ENCODE peak calls at places on chromosomes 1 and 21, in five cellular contexts. I is left lung, R is HFF-Myc, G is IMR-90, T is pancreas. H is an unnamed sample.
A peak's percentile ranks its signal among the peaks of the same experiment; 100 is the strongest.

GRCh38 chr1:118923319-118923718 is 64.8 kb downstream of the TBX15 start:
- DNase-seq in R (no peak), I (no peak), T (no peak), G (no peak), H (no peak)

GRCh38 chr1:23543707-23544443 is 12.8 kb upstream of the E2F2 start:
- DNase-seq in I (no peak), G (peak; percentile 35), T (no peak), R (no peak), H (no peak)

GRCh38 chr1:9549955-9550546 is 10.8 kb downstream of the SLC25A33 start:
- DNase-seq in R (no peak), G (no peak), I (no peak), T (no peak), H (no peak)

GRCh38 chr1:236090741-236091147 is 25.9 kb upstream of the NID1 start:
- DNase-seq in G (peak; percentile 49), T (no peak), I (no peak), R (no peak), H (no peak)

GRCh38 chr1:67609572-67609939 is 75.4 kb upstream of the GADD45A start:
- DNase-seq in G (no peak), I (no peak), T (no peak), R (no peak), H (no peak)

GRCh38 chr1:3409737-3410434 is 44.6 kb upstream of the ARHGEF16 start:
- DNase-seq in R (no peak), I (no peak), G (peak; percentile 23), T (peak; percentile 53), H (no peak)

GRCh38 chr1:28917757-28918118 is 3.4 kb downstream of the EPB41 start:
- DNase-seq in I (no peak), R (no peak), T (no peak), G (no peak), H (no peak)

GRCh38 chr1:165697491-165697880 is 876 bp downstream of the ALDH9A1 start:
- DNase-seq in I (no peak), T (no peak), R (no peak), G (no peak), H (no peak)

GRCh38 chr1:4513326-4514114 is 140.9 kb upstream of the AJAP1 start:
- DNase-seq in R (no peak), I (no peak), T (no peak), G (no peak), H (no peak)

GRCh38 chr1:164787834-164788231 is 228.8 kb downstream of the PBX1 start:
- DNase-seq in T (no peak), R (no peak), G (no peak), I (no peak), H (no peak)

GRCh38 chr1:10909697-10910489 is 102.6 kb upstream of the TARDBP start:
- DNase-seq in G (no peak), T (peak; percentile 70), R (no peak), I (peak; percentile 55), H (peak; percentile 72)

GRCh38 chr1:7984826-7985225 is 23.3 kb downstream of the PARK7 start:
- DNase-seq in I (no peak), R (no peak), T (no peak), G (no peak), H (no peak)

GRCh38 chr1:153796786-153797659 is 21.8 kb downstream of the SLC27A3 start:
- DNase-seq in I (peak; percentile 78), T (peak; percentile 83), G (peak; percentile 61), R (no peak), H (peak; percentile 91)

GRCh38 chr21:45257673-45258341 is 29.9 kb downstream of the POFUT2 start:
- DNase-seq in G (no peak), R (no peak), I (no peak), T (no peak), H (no peak)

GRCh38 chr1:156245451-156246232 is 2.2 kb downstream of the PAQR6 start:
- DNase-seq in G (no peak), T (peak; percentile 54), R (no peak), I (no peak), H (peak; percentile 75)

GRCh38 chr1:7686301-7686850 is 84.7 kb upstream of the VAMP3 start:
- DNase-seq in G (no peak), R (no peak), T (no peak), I (peak; percentile 20), H (no peak)

GRCh38 chr1:98761238-98761637 is 99.7 kb downstream of the SNX7 start:
- DNase-seq in G (no peak), R (no peak), T (no peak), I (no peak), H (peak; percentile 5)

GRCh38 chr1:150259758-150260669 is 2.4 kb downstream of the CA14 start:
- DNase-seq in R (no peak), G (no peak), I (peak; percentile 82), T (peak; percentile 70), H (no peak)

GRCh38 chr1:102897537-102897936 is 210.8 kb downstream of the COL11A1 start:
- DNase-seq in G (peak; percentile 75), I (no peak), T (no peak), R (peak; percentile 20), H (no peak)
- TF ChIP-seq CTCF in G (no peak), I (no peak), T (no peak), R (no peak), H (no peak)

DNA sequence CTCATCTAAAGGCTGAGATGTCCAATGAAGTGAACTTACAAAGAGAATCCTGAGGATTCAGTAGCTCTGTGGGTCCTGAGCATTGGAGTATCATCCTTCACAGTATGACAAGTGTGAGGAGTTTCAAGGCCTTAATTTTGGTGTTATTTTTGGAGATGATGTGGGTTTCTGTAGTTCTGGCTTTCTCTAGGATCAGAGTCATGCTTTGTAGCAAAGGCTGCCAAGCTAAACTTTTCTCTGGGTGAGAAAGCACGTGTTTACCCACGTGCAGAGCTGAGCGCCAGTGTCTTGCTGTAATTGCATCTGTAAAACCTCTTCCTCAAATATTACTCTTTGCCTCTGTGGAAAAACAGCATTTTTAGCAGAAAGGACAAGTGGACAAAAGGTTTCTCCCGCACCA is 387.8 kb upstream of the LYPLAL1 start:
- DNase-seq in R (no peak), G (peak; percentile 29), T (peak; percentile 14), I (no peak), H (no peak)
- H3K4me3 ChIP-seq in R (no peak overlapping the region), G (no peak overlapping the region), T (no peak overlapping the region), I (no peak overlapping the region), H (no peak overlapping the region)

DNA sequence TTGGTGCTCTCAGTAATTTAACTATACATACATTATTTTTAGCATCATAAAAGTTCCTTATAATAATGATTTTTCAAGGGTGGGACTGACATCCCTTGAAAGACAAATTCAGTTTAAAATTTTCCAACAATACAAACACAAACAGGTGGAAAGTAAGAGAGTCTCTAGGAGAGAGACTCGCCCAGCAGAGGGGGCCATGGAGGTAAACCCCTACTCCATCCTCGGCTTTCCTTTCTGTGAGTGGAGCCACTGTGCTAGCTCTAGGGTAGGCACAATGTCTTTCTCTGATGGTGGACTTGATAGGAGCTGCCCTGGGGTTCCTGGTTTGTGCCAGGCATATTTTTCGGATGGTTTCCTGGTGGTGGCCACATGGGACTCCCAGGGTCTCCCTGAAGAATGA is 8.3 kb downstream of the CSMD2 start:
- DNase-seq in R (no peak), I (no peak), T (no peak), G (no peak), H (no peak)
- TF ChIP-seq CTCF in R (no peak), I (no peak), T (no peak), G (no peak), H (no peak)

DNA sequence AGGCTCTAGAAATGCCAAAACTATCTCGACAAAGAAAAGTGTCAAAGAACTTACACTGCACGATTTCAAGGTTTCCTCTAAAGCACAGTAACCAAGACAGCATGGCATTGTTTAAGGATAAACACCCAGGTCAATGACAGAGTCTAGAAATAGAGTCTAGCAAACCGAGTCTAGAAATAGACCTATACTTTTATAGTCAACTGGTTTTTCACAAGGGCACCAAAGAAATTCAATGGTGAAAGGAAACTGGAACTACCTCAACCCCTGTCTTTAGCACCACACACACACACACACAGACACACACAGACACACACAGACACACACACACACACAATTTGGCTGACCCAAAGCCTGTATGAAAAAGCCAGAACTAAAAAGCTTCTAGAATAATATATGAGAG is 67.1 kb upstream of the PGBD5 start:
- DNase-seq in R (no peak), G (no peak), T (no peak), I (no peak), H (no peak)
- H3K4me3 ChIP-seq in R (no peak overlapping the region), G (no peak overlapping the region), T (no peak overlapping the region), I (no peak overlapping the region), H (no peak overlapping the region)

GRCh38 chr1:26959722-26960624 is at the start of gene KDF1:
- DNase-seq in T (peak; percentile 94), G (no peak), I (peak; percentile 78), R (no peak), H (no peak)
- TF ChIP-seq CTCF in T (no peak), G (no peak), I (peak; percentile 30), R (no peak), H (no peak)